ENCODE peak calls at places on chromosomes 13 and 19, in ten cellular contexts. A is left ventricle myocardium inferior; U is neural progenitor cell; G is NCI-H1694; C is NCI-H1092 treated with DMSO at 0.1 percent for 48 hours; B is NK-92 treated with Interleukin-12 subunit alpha and Interleukin-12 subunit beta, amount 100 ng/mL, for 24 hours; W is mesendoderm; Y is hippocampal formation; T is iPS DF 19.7; O is AG10803. E is an unnamed sample.

GRCh38 chr19:30344446-30345425 is 27.4 kb upstream of the ZNF536 start:
- DNase-seq in A (no peak), U (no peak), G (no peak), C (no peak), B (no peak), W (no peak), Y (no peak), T (no peak), O (peak), E (peak)

GRCh38 chr19:42272989-42273406 is 3.9 kb downstream of the CIC start:
- DNase-seq in A (no peak), U (no peak), G (no peak), C (no peak), B (no peak), W (no peak), Y (no peak), T (no peak), O (no peak), E (no peak)

GRCh38 chr13:50456111-50456510 is 387.4 kb downstream of the DLEU7 start:
- DNase-seq in A (no peak), U (no peak), G (no peak), C (no peak), B (no peak), W (no peak), Y (no peak), T (no peak), O (peak), E (no peak)

GRCh38 chr19:18110833-18111232 is 13.3 kb downstream of the MAST3 start:
- DNase-seq in A (no peak), U (no peak), G (no peak), C (no peak), B (no peak), W (peak), Y (no peak), T (no peak), O (no peak), E (no peak)

GRCh38 chr13:105202384-105202783 is 1333.1 kb downstream of the EFNB2 start:
- DNase-seq in A (no peak), U (peak), G (no peak), C (no peak), B (no peak), W (peak), Y (peak), T (peak), O (no peak), E (peak)

GRCh38 chr13:51785592-51786424 is 18.2 kb downstream of the DHRS12 start:
- DNase-seq in A (peak), U (peak), G (peak), C (peak), B (no peak), W (peak), Y (no peak), T (no peak), O (peak), E (no peak)

GRCh38 chr19:44032001-44032610 is 6.9 kb downstream of the ZNF222 start:
- DNase-seq in A (no peak), U (no peak), G (no peak), C (no peak), B (no peak), W (no peak), Y (no peak), T (no peak), O (no peak), E (no peak)

GRCh38 chr19:27675771-27676170 is 1537.2 kb downstream of the UQCRFS1 start:
- DNase-seq in A (no peak), U (no peak), G (no peak), C (no peak), B (no peak), W (no peak), Y (no peak), T (no peak), O (no peak), E (no peak)

GRCh38 chr19:29992233-29992867 is 50.3 kb downstream of the URI1 start:
- DNase-seq in A (no peak), U (no peak), G (no peak), C (no peak), B (no peak), W (no peak), Y (no peak), T (no peak), O (no peak), E (no peak)

GRCh38 chr13:71785361-71785760 is 81.6 kb downstream of the DACH1 start:
- DNase-seq in A (no peak), U (peak), G (no peak), C (no peak), B (no peak), W (no peak), Y (no peak), T (no peak), O (no peak), E (no peak)

GRCh38 chr13:97191615-97192014 is 30.5 kb upstream of the MBNL2 start:
- DNase-seq in A (no peak), U (no peak), G (no peak), C (peak), B (no peak), W (no peak), Y (peak), T (no peak), O (no peak), E (peak)

GRCh38 chr13:41496420-41497234 is 39.3 kb downstream of the RGCC start:
- DNase-seq in A (no peak), U (no peak), G (no peak), C (no peak), B (no peak), W (peak), Y (no peak), T (no peak), O (peak), E (no peak)

GRCh38 chr13:101785858-101786257 is 333.4 kb downstream of the ITGBL1 start:
- DNase-seq in A (peak), U (peak), G (peak), C (peak), B (peak), W (peak), Y (no peak), T (peak), O (peak), E (peak)

GRCh38 chr19:42596391-42597071 is 1.8 kb upstream of the CEACAM8 start:
- DNase-seq in A (no peak), U (peak), G (no peak), C (peak), B (peak), W (peak), Y (peak), T (no peak), O (no peak), E (peak)

GRCh38 chr13:49374585-49375290 is 69.1 kb downstream of the CAB39L start:
- DNase-seq in A (no peak), U (no peak), G (no peak), C (no peak), B (no peak), W (no peak), Y (no peak), T (no peak), O (peak), E (no peak)

GRCh38 chr19:33311326-33311682 is 9.0 kb upstream of the CEBPA start:
- DNase-seq in A (no peak), U (no peak), G (no peak), C (no peak), B (no peak), W (no peak), Y (no peak), T (no peak), O (no peak), E (no peak)

GRCh38 chr19:1884719-1885334 is 469 bp downstream of the ABHD17A start:
- DNase-seq in A (no peak), U (peak), G (no peak), C (no peak), B (no peak), W (no peak), Y (no peak), T (no peak), O (no peak), E (no peak)

GRCh38 chr13:111482126-111482525 is 161.7 kb downstream of the TEX29 start:
- DNase-seq in A (no peak), U (no peak), G (no peak), C (no peak), B (no peak), W (no peak), Y (no peak), T (no peak), O (no peak), E (no peak)

GRCh38 chr19:48290341-48290922 is 20.6 kb downstream of the ZNF114 start:
- DNase-seq in A (no peak), U (peak), G (no peak), C (no peak), B (no peak), W (peak), Y (no peak), T (peak), O (peak), E (no peak)

GRCh38 chr13:48391257-48391656 is 21.7 kb downstream of the LPAR6 start:
- DNase-seq in A (no peak), U (no peak), G (no peak), C (no peak), B (no peak), W (no peak), Y (no peak), T (no peak), O (no peak), E (no peak)